ENCODE peak calls at places on chromosomes 7 and 10, in ten cellular contexts. One of them, this sample, is unnamed.

GRCh38 chr10:3116508-3117100 is 49.3 kb downstream of the PFKP start:
- DNase-seq in HL-60: no peak
- DNase-seq in ovary: no peak
- DNase-seq in nephron progenitor cell: no peak
- DNase-seq in osteocyte: no peak
- DNase-seq in cardiac muscle cell: peak; percentile 39
- DNase-seq in RWPE1: no peak
- DNase-seq in tibial artery: no peak
- DNase-seq in Panc1: no peak
- DNase-seq in AG04450: no peak
- DNase-seq in this sample: no peak

GRCh38 chr7:150351587-150352194 is 10.3 kb upstream of the RARRES2 start:
- DNase-seq in HL-60: no peak
- DNase-seq in ovary: no peak
- DNase-seq in nephron progenitor cell: no peak
- DNase-seq in osteocyte: no peak
- DNase-seq in cardiac muscle cell: no peak
- DNase-seq in RWPE1: no peak
- DNase-seq in tibial artery: peak; percentile 7
- DNase-seq in Panc1: no peak
- DNase-seq in AG04450: no peak
- DNase-seq in this sample: no peak

GRCh38 chr7:36686499-36686898 is 37.8 kb downstream of the AOAH start:
- DNase-seq in HL-60: no peak
- DNase-seq in ovary: no peak
- DNase-seq in nephron progenitor cell: no peak
- DNase-seq in osteocyte: no peak
- DNase-seq in cardiac muscle cell: no peak
- DNase-seq in RWPE1: peak; percentile 59
- DNase-seq in tibial artery: no peak
- DNase-seq in Panc1: no peak
- DNase-seq in AG04450: no peak
- DNase-seq in this sample: peak; percentile 30

GRCh38 chr10:98610301-98610700 is 163.6 kb upstream of the HPS1 start:
- DNase-seq in HL-60: no peak
- DNase-seq in ovary: no peak
- DNase-seq in nephron progenitor cell: no peak
- DNase-seq in osteocyte: no peak
- DNase-seq in cardiac muscle cell: no peak
- DNase-seq in RWPE1: no peak
- DNase-seq in tibial artery: no peak
- DNase-seq in Panc1: no peak
- DNase-seq in AG04450: no peak
- DNase-seq in this sample: no peak

GRCh38 chr10:97778452-97779302 is 6.9 kb upstream of the SFRP5 start:
- DNase-seq in HL-60: no peak
- DNase-seq in ovary: no peak
- DNase-seq in nephron progenitor cell: no peak
- DNase-seq in osteocyte: no peak
- DNase-seq in cardiac muscle cell: no peak
- DNase-seq in RWPE1: no peak
- DNase-seq in tibial artery: no peak
- DNase-seq in Panc1: no peak
- DNase-seq in AG04450: no peak
- DNase-seq in this sample: no peak

GRCh38 chr7:106794276-106795136 is 70.6 kb upstream of the PIK3CG start:
- DNase-seq in HL-60: no peak
- DNase-seq in ovary: no peak
- DNase-seq in nephron progenitor cell: no peak
- DNase-seq in osteocyte: no peak
- DNase-seq in cardiac muscle cell: no peak
- DNase-seq in RWPE1: no peak
- DNase-seq in tibial artery: no peak
- DNase-seq in Panc1: no peak
- DNase-seq in AG04450: no peak
- DNase-seq in this sample: no peak

GRCh38 chr7:50068850-50069551 is 24.0 kb downstream of the ZPBP start:
- DNase-seq in HL-60: no peak
- DNase-seq in ovary: no peak
- DNase-seq in nephron progenitor cell: no peak
- DNase-seq in osteocyte: no peak
- DNase-seq in cardiac muscle cell: no peak
- DNase-seq in RWPE1: peak; percentile 66
- DNase-seq in tibial artery: no peak
- DNase-seq in Panc1: peak; percentile 8
- DNase-seq in AG04450: no peak
- DNase-seq in this sample: peak; percentile 61

GRCh38 chr10:15879058-15879457 is 18.8 kb upstream of the MINDY3 start:
- DNase-seq in HL-60: no peak
- DNase-seq in ovary: no peak
- DNase-seq in nephron progenitor cell: no peak
- DNase-seq in osteocyte: no peak
- DNase-seq in cardiac muscle cell: peak; percentile 15
- DNase-seq in RWPE1: peak; percentile 48
- DNase-seq in tibial artery: no peak
- DNase-seq in Panc1: no peak
- DNase-seq in AG04450: no peak
- DNase-seq in this sample: peak; percentile 47

GRCh38 chr10:74453151-74453550 is 302.1 kb downstream of the ADK start:
- DNase-seq in HL-60: no peak
- DNase-seq in ovary: no peak
- DNase-seq in nephron progenitor cell: no peak
- DNase-seq in osteocyte: no peak
- DNase-seq in cardiac muscle cell: no peak
- DNase-seq in RWPE1: no peak
- DNase-seq in tibial artery: no peak
- DNase-seq in Panc1: no peak
- DNase-seq in AG04450: no peak
- DNase-seq in this sample: no peak

GRCh38 chr10:80760914-80761371 is 223.2 kb downstream of the SH2D4B start:
- DNase-seq in HL-60: no peak
- DNase-seq in ovary: no peak
- DNase-seq in nephron progenitor cell: no peak
- DNase-seq in osteocyte: no peak
- DNase-seq in cardiac muscle cell: no peak
- DNase-seq in RWPE1: no peak
- DNase-seq in tibial artery: no peak
- DNase-seq in Panc1: no peak
- DNase-seq in AG04450: no peak
- DNase-seq in this sample: no peak

GRCh38 chr7:90604383-90604782 is 8.3 kb downstream of the CDK14 start:
- DNase-seq in HL-60: no peak
- DNase-seq in ovary: no peak
- DNase-seq in nephron progenitor cell: no peak
- DNase-seq in osteocyte: no peak
- DNase-seq in cardiac muscle cell: no peak
- DNase-seq in RWPE1: no peak
- DNase-seq in tibial artery: no peak
- DNase-seq in Panc1: no peak
- DNase-seq in AG04450: no peak
- DNase-seq in this sample: no peak

GRCh38 chr7:157719008-157719682 is 382.3 kb downstream of the DNAJB6 start:
- DNase-seq in HL-60: no peak
- DNase-seq in ovary: no peak
- DNase-seq in nephron progenitor cell: no peak
- DNase-seq in osteocyte: no peak
- DNase-seq in cardiac muscle cell: no peak
- DNase-seq in RWPE1: no peak
- DNase-seq in tibial artery: peak; percentile 42
- DNase-seq in Panc1: no peak
- DNase-seq in AG04450: no peak
- DNase-seq in this sample: no peak

GRCh38 chr7:120995659-120996058 is 7.1 kb downstream of the CPED1 start:
- DNase-seq in HL-60: no peak
- DNase-seq in ovary: no peak
- DNase-seq in nephron progenitor cell: no peak
- DNase-seq in osteocyte: no peak
- DNase-seq in cardiac muscle cell: no peak
- DNase-seq in RWPE1: no peak
- DNase-seq in tibial artery: no peak
- DNase-seq in Panc1: no peak
- DNase-seq in AG04450: no peak
- DNase-seq in this sample: no peak

GRCh38 chr7:66948480-66949109 is 27.6 kb downstream of the TMEM248 start:
- DNase-seq in HL-60: no peak
- DNase-seq in ovary: no peak
- DNase-seq in nephron progenitor cell: no peak
- DNase-seq in osteocyte: no peak
- DNase-seq in cardiac muscle cell: no peak
- DNase-seq in RWPE1: no peak
- DNase-seq in tibial artery: peak; percentile 17
- DNase-seq in Panc1: no peak
- DNase-seq in AG04450: no peak
- DNase-seq in this sample: no peak
- TF ChIP-seq CTCF in HL-60: no peak
- TF ChIP-seq CTCF in ovary: no peak
- TF ChIP-seq CTCF in nephron progenitor cell: no peak
- TF ChIP-seq CTCF in osteocyte: no peak
- TF ChIP-seq CTCF in cardiac muscle cell: no peak
- TF ChIP-seq CTCF in RWPE1: no peak
- TF ChIP-seq CTCF in tibial artery: no peak
- TF ChIP-seq CTCF in Panc1: no peak
- TF ChIP-seq CTCF in AG04450: no peak
- TF ChIP-seq CTCF in this sample: no peak

GRCh38 chr10:54796876-54797275 is 4.2 kb downstream of the PCDH15 start:
- DNase-seq in HL-60: no peak
- DNase-seq in ovary: no peak
- DNase-seq in nephron progenitor cell: peak; percentile 3
- DNase-seq in osteocyte: no peak
- DNase-seq in cardiac muscle cell: no peak
- DNase-seq in RWPE1: no peak
- DNase-seq in tibial artery: no peak
- DNase-seq in Panc1: no peak
- DNase-seq in AG04450: no peak
- DNase-seq in this sample: no peak

GRCh38 chr10:54797636-54798395 is 3.2 kb downstream of the PCDH15 start:
- DNase-seq in HL-60: no peak
- DNase-seq in ovary: no peak
- DNase-seq in nephron progenitor cell: no peak
- DNase-seq in osteocyte: no peak
- DNase-seq in cardiac muscle cell: no peak
- DNase-seq in RWPE1: peak; percentile 55
- DNase-seq in tibial artery: no peak
- DNase-seq in Panc1: no peak
- DNase-seq in AG04450: no peak
- DNase-seq in this sample: peak; percentile 4

GRCh38 chr10:54799491-54799890 is 1.5 kb downstream of the PCDH15 start:
- DNase-seq in HL-60: no peak
- DNase-seq in ovary: no peak
- DNase-seq in nephron progenitor cell: peak; percentile 19
- DNase-seq in osteocyte: no peak
- DNase-seq in cardiac muscle cell: no peak
- DNase-seq in RWPE1: no peak
- DNase-seq in tibial artery: no peak
- DNase-seq in Panc1: no peak
- DNase-seq in AG04450: no peak
- DNase-seq in this sample: no peak

DNA sequence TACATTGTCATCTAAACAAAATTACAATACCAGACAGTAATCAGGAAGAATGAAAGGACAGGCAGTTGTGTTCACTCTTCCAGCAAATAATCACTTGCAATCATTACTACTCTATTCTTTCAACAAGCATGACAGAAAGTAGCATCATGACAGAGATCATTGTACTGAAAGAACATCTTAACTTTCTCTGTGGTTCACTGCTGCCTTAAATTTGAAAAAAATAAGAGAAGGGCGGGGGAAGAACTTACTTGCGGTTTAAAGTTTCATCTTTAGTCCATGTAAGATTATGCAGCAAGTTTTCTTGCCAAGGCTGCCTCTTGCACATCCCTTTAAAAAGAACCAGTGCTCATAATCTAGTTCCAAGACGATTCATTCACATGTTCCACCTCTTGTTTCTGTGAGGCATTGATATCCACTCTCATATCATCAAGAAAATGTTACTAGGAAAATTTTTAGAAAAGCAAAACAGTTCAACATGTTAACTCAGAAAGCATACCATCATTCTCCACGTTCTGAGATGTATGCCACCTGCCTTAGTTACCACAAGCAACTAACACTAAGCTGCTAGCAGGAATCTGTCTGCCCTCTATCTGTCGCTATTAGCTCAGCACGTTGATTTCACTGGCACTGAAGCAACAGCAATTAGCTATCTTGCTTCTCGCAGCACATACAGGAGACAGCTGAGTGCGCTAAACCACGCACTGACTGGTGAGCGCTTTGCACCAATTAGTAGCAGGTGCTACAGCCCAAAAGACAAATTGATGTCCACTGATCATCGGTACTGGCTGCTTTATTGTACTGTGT is at the start of gene PCDH15:
- DNase-seq in HL-60: no peak
- DNase-seq in ovary: no peak
- DNase-seq in nephron progenitor cell: peak; percentile 36
- DNase-seq in osteocyte: no peak
- DNase-seq in cardiac muscle cell: peak; percentile 72
- DNase-seq in RWPE1: peak; percentile 7
- DNase-seq in tibial artery: no peak
- DNase-seq in Panc1: peak; percentile 22
- DNase-seq in AG04450: no peak
- DNase-seq in this sample: peak; percentile 46
- TF ChIP-seq CTCF in HL-60: no peak
- TF ChIP-seq CTCF in ovary: no peak
- TF ChIP-seq CTCF in nephron progenitor cell: peak; percentile 50
- TF ChIP-seq CTCF in osteocyte: peak; percentile 67
- TF ChIP-seq CTCF in cardiac muscle cell: peak; percentile 8
- TF ChIP-seq CTCF in RWPE1: no peak
- TF ChIP-seq CTCF in tibial artery: no peak
- TF ChIP-seq CTCF in Panc1: peak; percentile 71
- TF ChIP-seq CTCF in AG04450: peak; percentile 35
- TF ChIP-seq CTCF in this sample: peak; percentile 37

GRCh38 chr7:41051062-41051461 is 651.8 kb downstream of the INHBA start:
- DNase-seq in HL-60: no peak
- DNase-seq in ovary: no peak
- DNase-seq in nephron progenitor cell: no peak
- DNase-seq in osteocyte: no peak
- DNase-seq in cardiac muscle cell: no peak
- DNase-seq in RWPE1: no peak
- DNase-seq in tibial artery: no peak
- DNase-seq in Panc1: no peak
- DNase-seq in AG04450: no peak
- DNase-seq in this sample: no peak
- TF ChIP-seq CTCF in HL-60: no peak
- TF ChIP-seq CTCF in ovary: no peak
- TF ChIP-seq CTCF in nephron progenitor cell: no peak
- TF ChIP-seq CTCF in osteocyte: no peak
- TF ChIP-seq CTCF in cardiac muscle cell: no peak
- TF ChIP-seq CTCF in RWPE1: no peak
- TF ChIP-seq CTCF in tibial artery: no peak
- TF ChIP-seq CTCF in Panc1: no peak
- TF ChIP-seq CTCF in AG04450: no peak
- TF ChIP-seq CTCF in this sample: no peak

DNA sequence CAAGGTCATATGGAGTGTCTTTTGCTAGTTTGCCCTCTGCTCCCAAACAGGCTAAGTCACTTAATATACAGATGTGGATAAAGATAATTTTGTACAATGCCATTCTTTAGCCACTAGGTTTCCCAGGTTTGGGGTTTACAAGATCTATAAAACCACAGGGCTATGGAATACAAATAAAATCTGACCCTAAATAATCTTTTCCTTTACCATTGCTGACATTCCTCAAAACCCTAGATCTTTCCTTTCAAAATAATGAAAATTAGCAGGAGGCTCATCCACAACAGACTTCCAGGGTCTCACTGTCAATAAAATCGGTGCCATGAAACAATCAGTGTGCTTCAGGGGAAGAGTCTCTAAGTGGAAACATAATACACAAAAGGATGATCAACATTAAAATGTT is 148.4 kb downstream of the CPEB3 start:
- DNase-seq in HL-60: no peak
- DNase-seq in ovary: no peak
- DNase-seq in nephron progenitor cell: no peak
- DNase-seq in osteocyte: no peak
- DNase-seq in cardiac muscle cell: no peak
- DNase-seq in RWPE1: no peak
- DNase-seq in tibial artery: no peak
- DNase-seq in Panc1: no peak
- DNase-seq in AG04450: no peak
- DNase-seq in this sample: no peak
- TF ChIP-seq CTCF in HL-60: no peak
- TF ChIP-seq CTCF in ovary: no peak
- TF ChIP-seq CTCF in nephron progenitor cell: no peak
- TF ChIP-seq CTCF in osteocyte: peak; percentile 11
- TF ChIP-seq CTCF in cardiac muscle cell: no peak
- TF ChIP-seq CTCF in RWPE1: no peak
- TF ChIP-seq CTCF in tibial artery: no peak
- TF ChIP-seq CTCF in Panc1: peak; percentile 19
- TF ChIP-seq CTCF in AG04450: no peak
- TF ChIP-seq CTCF in this sample: no peak

This sample was measured in MCF 10A.